ENCODE peak calls at places on chromosomes 2 and 18, in eight cellular contexts. F, M, R, C, V, E, K and W are unnamed samples.

GRCh38 chr2:63888490-63889402 is 47.0 kb downstream of the UGP2 start:
- DNase-seq in C (peak; percentile 82), V (peak; percentile 4), F (peak; percentile 28), E (no peak), R (peak; percentile 65), K (no peak), M (peak; percentile 50), W (no peak)

GRCh38 chr2:164737612-164738081 is 104.0 kb downstream of the COBLL1 start:
- DNase-seq in C (peak; percentile 87), F (peak; percentile 67), M (peak; percentile 72), R (peak; percentile 95), E (peak; percentile 75), V (no peak), K (peak; percentile 23), W (no peak)

GRCh38 chr2:128026422-128027277 is 1.2 kb downstream of the SAP130 start:
- DNase-seq in R (peak; percentile 47), C (no peak), M (peak; percentile 10), E (no peak), K (no peak), F (no peak), V (no peak), W (peak; percentile 91)

GRCh38 chr18:64097497-64097896 is 51.4 kb downstream of the LINC00305 start:
- DNase-seq in V (no peak), R (no peak), E (no peak), M (no peak), F (no peak), K (no peak), C (no peak), W (no peak)

GRCh38 chr2:121084137-121084680 is 200.8 kb downstream of the TFCP2L1 start:
- DNase-seq in K (no peak), V (no peak), E (no peak), C (no peak), R (no peak), F (no peak), M (no peak), W (no peak)

GRCh38 chr2:6913415-6914157 is 3.6 kb upstream of the RNF144A start:
- DNase-seq in C (no peak), K (no peak), E (no peak), R (no peak), M (no peak), V (no peak), F (no peak), W (no peak)

GRCh38 chr2:113720167-113720566 is 36.3 kb downstream of the SLC35F5 start:
- DNase-seq in F (no peak), C (no peak), R (peak; percentile 34), E (no peak), K (no peak), V (no peak), M (peak; percentile 37), W (no peak)

GRCh38 chr2:55943466-55943865 is 19.9 kb upstream of the EFEMP1 start:
- DNase-seq in K (no peak), C (no peak), F (no peak), E (no peak), V (no peak), R (no peak), M (no peak), W (no peak)

GRCh38 chr2:56198936-56199335 is 15.1 kb downstream of the CCDC85A start:
- DNase-seq in F (no peak), M (no peak), V (no peak), K (no peak), R (no peak), C (no peak), E (no peak), W (no peak)

GRCh38 chr2:231191896-231192872 is 6.2 kb upstream of the ARMC9 start:
- DNase-seq in R (peak; percentile 93), E (no peak), V (no peak), C (peak; percentile 94), K (peak; percentile 61), M (peak; percentile 93), F (peak; percentile 80), W (no peak)

GRCh38 chr2:3669656-3670055 is 11.7 kb downstream of the ALLC start:
- DNase-seq in E (no peak), M (no peak), F (no peak), K (no peak), C (no peak), R (no peak), V (no peak), W (no peak)

GRCh38 chr2:129698593-129698992 is 280.9 kb upstream of the RAB6C start:
- DNase-seq in V (no peak), C (no peak), F (no peak), R (no peak), E (no peak), M (no peak), K (no peak), W (no peak)

GRCh38 chr2:862356-862687 is 88.3 kb upstream of the SNTG2 start:
- DNase-seq in F (no peak), C (no peak), M (no peak), R (no peak), V (no peak), E (no peak), K (no peak), W (no peak)

GRCh38 chr2:862723-863466 is 87.8 kb upstream of the SNTG2 start:
- DNase-seq in M (no peak), C (no peak), K (no peak), F (no peak), V (no peak), R (no peak), E (no peak), W (no peak)

GRCh38 chr2:863732-864450 is 86.8 kb upstream of the SNTG2 start:
- DNase-seq in C (peak; percentile 31), K (no peak), M (no peak), R (no peak), V (no peak), E (no peak), F (no peak), W (no peak)

GRCh38 chr2:866009-866680 is 84.5 kb upstream of the SNTG2 start:
- DNase-seq in C (peak; percentile 78), M (no peak), K (no peak), R (peak; percentile 58), F (peak; percentile 51), V (no peak), E (no peak), W (no peak)

GRCh38 chr2:864501-865106 is 86.0 kb upstream of the SNTG2 start:
- DNase-seq in C (peak; percentile 38), V (no peak), E (no peak), K (no peak), R (no peak), M (no peak), F (no peak), W (no peak)
- TF ChIP-seq CTCF in C (no peak), V (no peak), E (no peak), K (no peak), R (no peak), M (no peak), F (no peak), W (no peak)

GRCh38 chr18:59057493-59057795 is 82.2 kb upstream of the SEC11C start:
- DNase-seq in K (no peak), V (no peak), M (no peak), F (no peak), R (no peak), E (no peak), C (no peak), W (no peak)
- TF ChIP-seq CTCF in K (no peak), V (no peak), M (no peak), F (peak; percentile 6), R (no peak), E (no peak), C (no peak), W (peak; percentile 61)

GRCh38 chr2:118185210-118186109 is 97.2 kb downstream of the INSIG2 start:
- DNase-seq in R (peak; percentile 69), C (peak; percentile 85), V (peak; percentile 14), K (no peak), F (peak; percentile 62), M (peak; percentile 42), E (peak; percentile 92), W (no peak)
- TF ChIP-seq CTCF in R (no peak), C (no peak), V (no peak), K (no peak), F (no peak), M (no peak), E (no peak), W (no peak)

DNA sequence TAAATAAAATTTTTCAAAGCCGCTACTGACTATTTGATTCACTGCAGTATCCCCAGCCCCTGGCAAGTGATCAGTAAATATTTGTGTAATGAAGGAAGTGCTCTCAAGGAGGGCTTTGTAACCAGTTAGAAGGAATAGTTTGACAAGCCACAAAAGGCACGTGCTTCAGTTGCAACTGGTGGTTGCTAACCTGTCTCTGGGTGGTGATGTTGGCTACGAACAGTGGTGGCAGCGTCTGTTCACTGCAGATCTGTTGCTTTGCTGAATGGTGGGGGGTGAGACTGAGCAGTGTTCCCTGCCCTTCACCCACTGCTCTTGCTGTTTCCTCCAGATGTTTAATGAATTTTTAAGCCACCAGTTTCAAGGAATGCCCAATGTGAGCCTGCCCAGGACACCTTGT is 73.9 kb upstream of the SIX2 start:
- DNase-seq in E (no peak), F (no peak), M (peak; percentile 7), K (no peak), C (no peak), R (no peak), V (no peak), W (no peak)
- TF ChIP-seq CTCF in E (no peak), F (no peak), M (no peak), K (no peak), C (peak; percentile 34), R (no peak), V (no peak), W (peak; percentile 9)

DNA sequence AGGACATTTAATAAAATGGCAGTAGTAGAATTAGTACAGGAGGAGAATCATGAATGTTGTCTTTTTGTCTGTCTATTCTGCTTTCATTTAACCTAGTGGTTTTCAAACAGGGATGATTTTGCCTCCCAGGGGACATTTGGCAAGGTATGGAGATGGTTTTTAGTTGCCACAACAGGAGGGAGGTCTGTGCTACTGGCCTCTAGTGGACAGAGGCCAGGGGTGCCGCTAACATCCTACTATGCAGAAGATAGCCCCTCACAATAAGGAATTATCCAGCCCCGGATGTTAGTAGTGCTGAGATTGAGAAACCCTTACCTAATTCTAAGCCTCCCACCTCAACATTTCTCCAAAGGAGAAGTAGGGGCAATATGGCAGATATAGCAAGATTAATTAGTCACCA is 18.3 kb downstream of the FASTKD2 start:
- DNase-seq in C (peak; percentile 76), F (peak; percentile 42), M (peak; percentile 15), E (no peak), K (no peak), R (peak; percentile 65), V (no peak), W (no peak)
- TF ChIP-seq CTCF in C (peak; percentile 89), F (no peak), M (peak; percentile 55), E (no peak), K (peak; percentile 60), R (peak; percentile 84), V (peak; percentile 9), W (peak; percentile 72)